ENCODE peak calls at places on chromosomes 2 and 18, in seven cellular contexts. T, U, X, M, N, S and Y are unnamed samples.

GRCh38 chr2:151852260-151853069 is 24.2 kb upstream of the ARL5A start:
- DNase-seq in T (no peak), U (no peak), X (no peak), M (no peak), N (no peak), S (no peak), Y (no peak)

GRCh38 chr2:84290537-84290936 is 168.5 kb downstream of the SUCLG1 start:
- DNase-seq in T (no peak), U (no peak), X (no peak), M (no peak), N (no peak), S (no peak), Y (no peak)

GRCh38 chr2:173997779-173998178 is 32.6 kb upstream of the SP3 start:
- DNase-seq in T (no peak), U (no peak), X (no peak), M (peak), N (no peak), S (no peak), Y (no peak)

GRCh38 chr2:37683926-37684780 is 12.7 kb upstream of the CDC42EP3 start:
- DNase-seq in T (no peak), U (no peak), X (no peak), M (peak), N (no peak), S (no peak), Y (no peak)

GRCh38 chr2:46381263-46381849 is 84.1 kb downstream of the EPAS1 start:
- DNase-seq in T (no peak), U (no peak), X (no peak), M (no peak), N (peak), S (no peak), Y (no peak)

GRCh38 chr2:23480991-23481797 is 96.2 kb downstream of the KLHL29 start:
- DNase-seq in T (no peak), U (no peak), X (no peak), M (peak), N (no peak), S (no peak), Y (no peak)

GRCh38 chr18:3209859-3210569 is 9.8 kb downstream of the MYOM1 start:
- DNase-seq in T (no peak), U (no peak), X (no peak), M (peak), N (no peak), S (no peak), Y (no peak)

GRCh38 chr2:232502901-232503791 is 15.5 kb upstream of the ECEL1 start:
- DNase-seq in T (no peak), U (peak), X (peak), M (no peak), N (peak), S (peak), Y (peak)

GRCh38 chr18:63238711-63239110 is 80.9 kb downstream of the BCL2 start:
- DNase-seq in T (no peak), U (no peak), X (no peak), M (no peak), N (peak), S (no peak), Y (no peak)

GRCh38 chr2:144459937-144460336 is 60.0 kb downstream of the ZEB2 start:
- DNase-seq in T (no peak), U (peak), X (no peak), M (no peak), N (no peak), S (no peak), Y (peak)

GRCh38 chr2:171434671-171434980 is 600 bp downstream of the DCAF17 start:
- DNase-seq in T (no peak), U (no peak), X (peak), M (no peak), N (no peak), S (no peak), Y (no peak)

GRCh38 chr2:238029853-238030252 is 30.9 kb upstream of the SCLY start:
- DNase-seq in T (no peak), U (no peak), X (no peak), M (no peak), N (no peak), S (no peak), Y (no peak)

GRCh38 chr2:201260302-201260800 is at the start of gene CASP8:
- DNase-seq in T (no peak), U (peak), X (no peak), M (peak), N (no peak), S (peak), Y (peak)

GRCh38 chr18:22277758-22278157 is 108.4 kb downstream of the GATA6 start:
- DNase-seq in T (peak), U (no peak), X (no peak), M (no peak), N (peak), S (no peak), Y (no peak)

GRCh38 chr2:211216221-211216620 is 659.8 kb downstream of the CPS1 start:
- DNase-seq in T (no peak), U (no peak), X (no peak), M (peak), N (no peak), S (no peak), Y (no peak)

GRCh38 chr2:72293620-72294019 is 146.0 kb upstream of the CYP26B1 start:
- DNase-seq in T (no peak), U (no peak), X (no peak), M (peak), N (no peak), S (no peak), Y (no peak)

GRCh38 chr18:59311631-59312030 is 6.8 kb downstream of the CPLX4 start:
- DNase-seq in T (no peak), U (no peak), X (no peak), M (peak), N (no peak), S (no peak), Y (no peak)

GRCh38 chr18:46378864-46379207 is 274.7 kb downstream of the HAUS1 start:
- DNase-seq in T (no peak), U (no peak), X (no peak), M (no peak), N (no peak), S (no peak), Y (no peak)

GRCh38 chr2:26076001-26076587 is 42.2 kb downstream of the RAB10 start:
- DNase-seq in T (no peak), U (no peak), X (peak), M (peak), N (no peak), S (no peak), Y (no peak)

GRCh38 chr2:170022692-170023091 is 155.3 kb upstream of the MYO3B start:
- DNase-seq in T (no peak), U (no peak), X (peak), M (peak), N (no peak), S (no peak), Y (no peak)